ENCODE peak calls at places on chromosomes 6 and 20, in four cellular contexts. One of them, this sample, is unnamed.
A peak's percentile ranks its signal among the peaks of the same experiment; 100 is the strongest.

GRCh38 chr20:57263767-57264150 is 2.7 kb downstream of the BMP7 start:
- DNase-seq in activated effector memory CD4-positive, alpha-beta T cell treated with Interleukin-2 at 50 U/mL for 16 hours: no peak
- DNase-seq in renal cortical epithelial cell: no peak
- DNase-seq in neural crest cell: no peak
- DNase-seq in this sample: no peak

GRCh38 chr6:76840025-76840745 is 623.1 kb downstream of the HTR1B start:
- DNase-seq in activated effector memory CD4-positive, alpha-beta T cell treated with Interleukin-2 at 50 U/mL for 16 hours: no peak
- DNase-seq in neural crest cell: no peak
- DNase-seq in renal cortical epithelial cell: no peak
- DNase-seq in this sample: no peak

GRCh38 chr6:134376785-134377184 is 58.9 kb upstream of the SGK1 start:
- DNase-seq in activated effector memory CD4-positive, alpha-beta T cell treated with Interleukin-2 at 50 U/mL for 16 hours: no peak
- DNase-seq in neural crest cell: no peak
- DNase-seq in renal cortical epithelial cell: no peak
- DNase-seq in this sample: no peak

GRCh38 chr6:168526841-168527281 is 85.9 kb downstream of the SMOC2 start:
- DNase-seq in renal cortical epithelial cell: peak; percentile 11
- DNase-seq in activated effector memory CD4-positive, alpha-beta T cell treated with Interleukin-2 at 50 U/mL for 16 hours: no peak
- DNase-seq in neural crest cell: no peak
- DNase-seq in this sample: no peak

GRCh38 chr6:79269877-79270276 is 35.4 kb upstream of the HMGN3 start:
- DNase-seq in renal cortical epithelial cell: peak; percentile 97
- DNase-seq in activated effector memory CD4-positive, alpha-beta T cell treated with Interleukin-2 at 50 U/mL for 16 hours: no peak
- DNase-seq in neural crest cell: no peak
- DNase-seq in this sample: no peak

GRCh38 chr20:17843246-17844132 is 125.1 kb downstream of the SNX5 start:
- DNase-seq in renal cortical epithelial cell: peak; percentile 87
- DNase-seq in activated effector memory CD4-positive, alpha-beta T cell treated with Interleukin-2 at 50 U/mL for 16 hours: peak; percentile 15
- DNase-seq in neural crest cell: no peak
- DNase-seq in this sample: no peak

GRCh38 chr6:148518371-148519156 is 175.9 kb downstream of the SASH1 start:
- DNase-seq in activated effector memory CD4-positive, alpha-beta T cell treated with Interleukin-2 at 50 U/mL for 16 hours: no peak
- DNase-seq in neural crest cell: no peak
- DNase-seq in renal cortical epithelial cell: no peak
- DNase-seq in this sample: no peak

GRCh38 chr6:3390698-3391097 is 66.2 kb downstream of the SLC22A23 start:
- DNase-seq in neural crest cell: no peak
- DNase-seq in activated effector memory CD4-positive, alpha-beta T cell treated with Interleukin-2 at 50 U/mL for 16 hours: no peak
- DNase-seq in renal cortical epithelial cell: no peak
- DNase-seq in this sample: peak; percentile 82

GRCh38 chr6:153167026-153167891 is 36.2 kb upstream of the RGS17 start:
- DNase-seq in neural crest cell: no peak
- DNase-seq in renal cortical epithelial cell: peak; percentile 93
- DNase-seq in activated effector memory CD4-positive, alpha-beta T cell treated with Interleukin-2 at 50 U/mL for 16 hours: no peak
- DNase-seq in this sample: no peak

GRCh38 chr20:53672484-53673129 is 79.0 kb upstream of the ZNF217 start:
- DNase-seq in renal cortical epithelial cell: peak; percentile 90
- DNase-seq in activated effector memory CD4-positive, alpha-beta T cell treated with Interleukin-2 at 50 U/mL for 16 hours: no peak
- DNase-seq in neural crest cell: no peak
- DNase-seq in this sample: no peak

GRCh38 chr6:152428126-152428525 is 209.0 kb downstream of the SYNE1 start:
- DNase-seq in activated effector memory CD4-positive, alpha-beta T cell treated with Interleukin-2 at 50 U/mL for 16 hours: no peak
- DNase-seq in neural crest cell: no peak
- DNase-seq in renal cortical epithelial cell: peak; percentile 19
- DNase-seq in this sample: no peak

GRCh38 chr6:80165143-80165542 is 58.7 kb downstream of the BCKDHB start:
- DNase-seq in renal cortical epithelial cell: peak; percentile 23
- DNase-seq in neural crest cell: no peak
- DNase-seq in activated effector memory CD4-positive, alpha-beta T cell treated with Interleukin-2 at 50 U/mL for 16 hours: no peak
- DNase-seq in this sample: no peak

GRCh38 chr20:49690899-49691620 is 22.6 kb downstream of the B4GALT5 start:
- DNase-seq in renal cortical epithelial cell: peak; percentile 77
- DNase-seq in activated effector memory CD4-positive, alpha-beta T cell treated with Interleukin-2 at 50 U/mL for 16 hours: no peak
- DNase-seq in neural crest cell: no peak
- DNase-seq in this sample: no peak

GRCh38 chr20:37948956-37949355 is 46.0 kb downstream of the VSTM2L start:
- DNase-seq in neural crest cell: no peak
- DNase-seq in activated effector memory CD4-positive, alpha-beta T cell treated with Interleukin-2 at 50 U/mL for 16 hours: no peak
- DNase-seq in renal cortical epithelial cell: no peak
- DNase-seq in this sample: no peak

GRCh38 chr6:19301980-19302379 is 535.2 kb upstream of the ID4 start:
- DNase-seq in renal cortical epithelial cell: peak; percentile 28
- DNase-seq in neural crest cell: no peak
- DNase-seq in activated effector memory CD4-positive, alpha-beta T cell treated with Interleukin-2 at 50 U/mL for 16 hours: no peak
- DNase-seq in this sample: no peak

GRCh38 chr20:3547906-3548305 is 77.1 kb downstream of the ATRN start:
- DNase-seq in neural crest cell: no peak
- DNase-seq in renal cortical epithelial cell: peak; percentile 40
- DNase-seq in activated effector memory CD4-positive, alpha-beta T cell treated with Interleukin-2 at 50 U/mL for 16 hours: no peak
- DNase-seq in this sample: no peak

GRCh38 chr6:7087066-7087465 is 20.7 kb upstream of the RREB1 start:
- DNase-seq in activated effector memory CD4-positive, alpha-beta T cell treated with Interleukin-2 at 50 U/mL for 16 hours: no peak
- DNase-seq in neural crest cell: no peak
- DNase-seq in renal cortical epithelial cell: no peak
- DNase-seq in this sample: no peak

GRCh38 chr6:134911532-134911931 is 38.4 kb downstream of the ALDH8A1 start:
- DNase-seq in activated effector memory CD4-positive, alpha-beta T cell treated with Interleukin-2 at 50 U/mL for 16 hours: no peak
- DNase-seq in neural crest cell: no peak
- DNase-seq in renal cortical epithelial cell: peak; percentile 94
- DNase-seq in this sample: no peak

GRCh38 chr20:11551491-11551890 is 366.2 kb upstream of the BTBD3 start:
- DNase-seq in renal cortical epithelial cell: no peak
- DNase-seq in neural crest cell: no peak
- DNase-seq in activated effector memory CD4-positive, alpha-beta T cell treated with Interleukin-2 at 50 U/mL for 16 hours: no peak
- DNase-seq in this sample: no peak

GRCh38 chr6:131135244-131136020 is at the start of gene AKAP7:
- DNase-seq in activated effector memory CD4-positive, alpha-beta T cell treated with Interleukin-2 at 50 U/mL for 16 hours: peak; percentile 36
- DNase-seq in renal cortical epithelial cell: no peak
- DNase-seq in neural crest cell: peak; percentile 79
- DNase-seq in this sample: peak; percentile 75

GRCh38 chr6:67896476-67896875 is 738.6 kb upstream of the ADGRB3 start:
- DNase-seq in renal cortical epithelial cell: no peak
- DNase-seq in activated effector memory CD4-positive, alpha-beta T cell treated with Interleukin-2 at 50 U/mL for 16 hours: no peak
- DNase-seq in neural crest cell: no peak
- DNase-seq in this sample: peak; percentile 36